ENCODE peak calls at places on chromosome 3, in nine cellular contexts. V, K, G, Y, J, I, D, Z and A are unnamed samples.

GRCh38 chr3:136197159-136197715 is 1.1 kb upstream of the MSL2 start:
- ATAC-seq in V (peak), Y (peak), I (peak), D (no peak), G (no peak), Z (no peak), K (no peak), J (no peak), A (no peak)

GRCh38 chr3:163521261-163521660 is 1557.0 kb downstream of the SI start:
- ATAC-seq in Y (no peak), D (no peak), J (no peak), V (no peak), Z (no peak), I (no peak), G (no peak), K (no peak), A (no peak)

GRCh38 chr3:166637984-166638530 is 742.0 kb downstream of the ZBBX start:
- ATAC-seq in J (no peak), Z (no peak), K (no peak), D (no peak), G (no peak), I (no peak), Y (no peak), V (no peak), A (no peak)

GRCh38 chr3:141796436-141797166 is 33.4 kb downstream of the GRK7 start:
- ATAC-seq in I (peak), D (peak), K (no peak), V (no peak), Z (peak), Y (peak), G (peak), J (no peak), A (peak)

GRCh38 chr3:1506090-1506489 is 413.3 kb downstream of the CNTN6 start:
- ATAC-seq in I (no peak), Y (peak), G (no peak), D (no peak), K (no peak), Z (no peak), J (no peak), V (no peak), A (no peak)

GRCh38 chr3:170980399-170980798 is 46.1 kb downstream of the SLC2A2 start:
- ATAC-seq in V (no peak), Y (no peak), G (no peak), Z (no peak), I (no peak), J (no peak), K (no peak), D (no peak), A (no peak)

GRCh38 chr3:148128136-148128535 is 569.6 kb upstream of the AGTR1 start:
- ATAC-seq in G (no peak), I (no peak), Z (no peak), Y (no peak), D (no peak), J (peak), V (no peak), K (no peak), A (no peak)

GRCh38 chr3:60079076-60079475 is 1029.3 kb upstream of the CFAP20DC start:
- ATAC-seq in D (peak), Y (no peak), Z (peak), I (peak), G (no peak), J (no peak), K (no peak), V (no peak), A (no peak)

GRCh38 chr3:134710313-134710680 is 59.5 kb upstream of the KY start:
- ATAC-seq in V (no peak), I (no peak), Z (no peak), D (no peak), J (no peak), Y (no peak), K (no peak), G (no peak), A (no peak)

GRCh38 chr3:4850211-4850927 is 128.9 kb upstream of the BHLHE40 start:
- ATAC-seq in V (no peak), G (peak), J (no peak), D (peak), I (peak), K (no peak), Z (peak), Y (no peak), A (no peak)

GRCh38 chr3:54882114-54882833 is 45.6 kb downstream of the LRTM1 start:
- ATAC-seq in I (no peak), V (peak), K (peak), Y (no peak), J (no peak), Z (no peak), G (no peak), D (no peak), A (peak)

GRCh38 chr3:124529826-124530571 is 200.3 kb upstream of the UMPS start:
- ATAC-seq in G (no peak), I (no peak), K (no peak), J (peak), V (no peak), D (no peak), Y (peak), Z (no peak), A (no peak)

GRCh38 chr3:32366638-32367368 is 24.9 kb upstream of the CMTM7 start:
- ATAC-seq in I (no peak), J (peak), G (no peak), V (no peak), K (no peak), Y (no peak), D (no peak), Z (no peak), A (no peak)

GRCh38 chr3:52507359-52507758 is 12.2 kb downstream of the STAB1 start:
- ATAC-seq in V (no peak), Z (no peak), I (no peak), D (no peak), J (peak), Y (no peak), K (no peak), G (no peak), A (peak)

GRCh38 chr3:157132936-157133335 is 27.0 kb downstream of the CCNL1 start:
- ATAC-seq in D (no peak), J (no peak), G (no peak), I (no peak), K (no peak), V (no peak), Z (no peak), Y (no peak), A (no peak)

GRCh38 chr3:140303875-140304274 is 368.9 kb downstream of the CLSTN2 start:
- ATAC-seq in Z (no peak), K (no peak), Y (no peak), V (no peak), I (no peak), D (no peak), G (no peak), J (no peak), A (no peak)

GRCh38 chr3:33579843-33580242 is 138.2 kb downstream of the CLASP2 start:
- ATAC-seq in J (no peak), K (peak), V (no peak), Z (no peak), Y (peak), D (no peak), G (no peak), I (no peak), A (no peak)

GRCh38 chr3:24450142-24450932 is 44.3 kb downstream of the THRB start:
- ATAC-seq in Z (no peak), Y (peak), D (no peak), I (no peak), G (no peak), J (no peak), V (no peak), K (peak), A (peak)

GRCh38 chr3:189272500-189273119 is 100.8 kb downstream of the TPRG1 start:
- ATAC-seq in Y (no peak), V (no peak), G (no peak), D (no peak), J (peak), Z (no peak), K (no peak), I (peak), A (no peak)

GRCh38 chr3:111923821-111924220 is 55.0 kb upstream of the ABHD10 start:
- ATAC-seq in I (no peak), V (no peak), J (peak), Y (no peak), D (no peak), K (peak), Z (no peak), G (no peak), A (peak)

GRCh38 chr3:71264840-71265239 is 318.7 kb downstream of the FOXP1 start:
- ATAC-seq in Y (no peak), I (no peak), K (no peak), G (no peak), D (peak), V (no peak), Z (peak), J (no peak), A (no peak)

GRCh38 chr3:9019244-9019961 is 56.1 kb upstream of the RAD18 start:
- ATAC-seq in D (no peak), V (peak), Z (no peak), J (no peak), Y (no peak), K (peak), G (no peak), I (no peak), A (no peak)

GRCh38 chr3:34374521-34374920 is 576.1 kb downstream of the PDCD6IP start:
- ATAC-seq in Y (no peak), G (no peak), Z (no peak), J (no peak), K (no peak), V (no peak), D (no peak), I (no peak), A (no peak)

GRCh38 chr3:41244620-41245336 is 45.5 kb downstream of the CTNNB1 start:
- ATAC-seq in D (peak), K (no peak), Z (no peak), G (no peak), J (no peak), V (no peak), Y (peak), I (no peak), A (no peak)

GRCh38 chr3:187957209-187957981 is 196.6 kb upstream of the LPP start:
- ATAC-seq in I (no peak), Z (no peak), K (peak), G (no peak), V (no peak), Y (peak), J (no peak), D (no peak), A (no peak)

GRCh38 chr3:132378-132777 is 64.2 kb upstream of the CHL1 start:
- ATAC-seq in D (no peak), I (no peak), Z (no peak), Y (no peak), V (no peak), J (no peak), G (no peak), K (no peak), A (no peak)

GRCh38 chr3:15055019-15055557 is 10.0 kb downstream of the MRPS25 start:
- ATAC-seq in G (peak), V (no peak), K (no peak), J (no peak), Z (peak), D (peak), Y (no peak), I (peak), A (peak)

GRCh38 chr3:100656945-100657344 is 47.5 kb downstream of the ADGRG7 start:
- ATAC-seq in D (no peak), G (no peak), V (no peak), K (no peak), J (no peak), Z (no peak), I (no peak), Y (no peak), A (no peak)

GRCh38 chr3:7964899-7965298 is 536.7 kb upstream of the LMCD1 start:
- ATAC-seq in V (no peak), K (no peak), J (no peak), G (no peak), Z (no peak), Y (peak), I (no peak), D (no peak), A (no peak)

GRCh38 chr3:44476963-44477311 is 533 bp downstream of the ZNF445 start:
- ATAC-seq in D (no peak), I (no peak), G (no peak), K (no peak), Y (peak), Z (no peak), J (no peak), V (no peak), A (no peak)

GRCh38 chr3:71245971-71246860 is 337.3 kb downstream of the FOXP1 start:
- ATAC-seq in J (no peak), D (no peak), Z (no peak), K (peak), G (no peak), I (no peak), Y (no peak), V (no peak), A (no peak)

GRCh38 chr3:197292083-197293042 is 6.0 kb downstream of the DLG1 start:
- ATAC-seq in I (no peak), G (no peak), D (no peak), Y (no peak), J (no peak), Z (no peak), V (no peak), K (no peak), A (no peak)

GRCh38 chr3:100760377-100760776 is 51.1 kb downstream of the TFG start:
- ATAC-seq in Z (no peak), K (no peak), G (no peak), D (no peak), Y (no peak), I (no peak), V (no peak), J (no peak), A (no peak)

GRCh38 chr3:120554727-120555660 is 41.1 kb upstream of the NDUFB4 start:
- ATAC-seq in V (peak), K (peak), Y (no peak), D (no peak), I (no peak), J (no peak), G (no peak), Z (no peak), A (no peak)

GRCh38 chr3:125098929-125099328 is 43.1 kb upstream of the HEG1 start:
- ATAC-seq in J (no peak), I (no peak), Y (no peak), G (no peak), K (no peak), Z (no peak), D (no peak), V (no peak), A (no peak)